ENCODE peak calls at places on chromosomes 16 and 17, in ten cellular contexts. P is SJSA1, J is uterus, H is lower lobe of right lung, Z is colonic mucosa, C is HCT116, A is upper lobe of right lung, F is A549, R is suprapubic skin, O is cardiac muscle cell. B is an unnamed sample. For H3K9me3, the result is how much of the 10 kb centered on the place peaks cover.

GRCh38 chr17:41419712-41420111 is 4.7 kb downstream of the KRT37 start:
- DNase-seq in A (no peak), R (no peak), O (no peak), Z (no peak), P (no peak), J (no peak), H (no peak), F (no peak), C (no peak), B (no peak)

GRCh38 chr17:8376302-8377067 is at the start of gene KRABD2:
- DNase-seq in J (peak), O (peak), R (peak), P (peak), C (peak), Z (peak), F (peak), A (peak), H (peak), B (peak)

GRCh38 chr17:83177611-83178532 is 98.5 kb downstream of the METRNL start:
- DNase-seq in C (no peak), A (no peak), J (peak), O (no peak), H (peak), Z (peak), R (no peak), F (no peak), P (peak), B (no peak)

GRCh38 chr16:88779406-88780099 is 5.5 kb downstream of the PIEZO1 start:
- DNase-seq in A (no peak), C (no peak), P (no peak), Z (no peak), R (no peak), H (no peak), O (peak), J (peak), F (no peak), B (no peak)

GRCh38 chr17:16975744-16976625 is 4.1 kb upstream of the TNFRSF13B start:
- DNase-seq in A (no peak), O (no peak), R (no peak), H (no peak), F (no peak), C (no peak), Z (no peak), J (no peak), P (no peak), B (no peak)

GRCh38 chr17:2924211-2924610 is 128.0 kb downstream of the RAP1GAP2 start:
- DNase-seq in F (no peak), Z (no peak), R (no peak), H (no peak), P (no peak), C (no peak), O (peak), A (no peak), J (no peak), B (no peak)

GRCh38 chr16:1153480-1154160 is 714 bp downstream of the CACNA1H start:
- DNase-seq in O (no peak), C (no peak), R (no peak), A (no peak), P (no peak), Z (no peak), J (no peak), H (no peak), F (no peak), B (no peak)

GRCh38 chr17:78301821-78302213 is 58.1 kb downstream of the SOCS3 start:
- DNase-seq in O (no peak), Z (no peak), A (no peak), H (no peak), C (no peak), P (no peak), R (no peak), F (no peak), J (no peak), B (no peak)

GRCh38 chr17:3740611-3741073 is 16.9 kb downstream of the HASPIN start:
- DNase-seq in F (no peak), H (peak), P (no peak), C (no peak), Z (no peak), R (no peak), J (no peak), A (no peak), O (no peak), B (no peak)

GRCh38 chr16:56409195-56409594 is 16.1 kb downstream of the AMFR start:
- DNase-seq in O (peak), R (no peak), Z (no peak), H (no peak), J (no peak), P (no peak), A (no peak), C (no peak), F (peak), B (no peak)

GRCh38 chr17:8142158-8142886 is 9.9 kb downstream of the PER1 start:
- DNase-seq in F (no peak), P (peak), J (no peak), H (peak), A (no peak), R (peak), O (peak), C (no peak), Z (no peak), B (no peak)

GRCh38 chr17:51166987-51167931 is 1.0 kb downstream of the NME2 start:
- DNase-seq in P (peak), R (peak), F (peak), A (peak), Z (peak), C (no peak), H (no peak), J (peak), O (peak), B (no peak)

GRCh38 chr16:11205754-11206459 is 50.1 kb downstream of the SOCS1 start:
- DNase-seq in P (no peak), O (peak), F (no peak), J (no peak), R (no peak), C (no peak), Z (peak), H (no peak), A (no peak), B (no peak)

GRCh38 chr17:78330570-78331224 is 29.2 kb downstream of the SOCS3 start:
- DNase-seq in R (no peak), O (no peak), J (peak), F (peak), Z (peak), C (peak), H (no peak), P (peak), A (no peak), B (no peak)

GRCh38 chr17:57478433-57478832 is 222.1 kb downstream of the MSI2 start:
- DNase-seq in O (peak), A (no peak), H (no peak), P (no peak), F (no peak), R (no peak), Z (no peak), C (no peak), J (no peak), B (no peak)

GRCh38 chr16:50576403-50577113 is 28.4 kb downstream of the NKD1 start:
- DNase-seq in C (no peak), J (no peak), P (no peak), A (no peak), O (no peak), F (no peak), R (no peak), Z (no peak), H (no peak), B (no peak)

GRCh38 chr17:80855196-80855967 is 136.3 kb upstream of the CHMP6 start:
- DNase-seq in C (no peak), A (no peak), H (no peak), F (no peak), R (no peak), O (no peak), J (no peak), P (no peak), Z (no peak), B (no peak)

GRCh38 chr16:85294810-85295508 is 182.7 kb upstream of the CIBAR2 start:
- DNase-seq in C (no peak), J (no peak), F (no peak), O (no peak), Z (no peak), A (no peak), H (no peak), P (no peak), R (no peak), B (no peak)

GRCh38 chr16:12238598-12238997 is 262.1 kb downstream of the SNX29 start:
- DNase-seq in O (no peak), J (no peak), A (no peak), P (no peak), H (no peak), Z (no peak), F (no peak), C (no peak), R (no peak), B (no peak)

GRCh38 chr17:40431231-40431602 is 12.0 kb upstream of the IGFBP4 start:
- DNase-seq in P (no peak), R (peak), Z (peak), J (no peak), F (no peak), O (no peak), A (peak), H (no peak), C (no peak), B (no peak)

GRCh38 chr17:22490399-22490798 is 798.1 kb downstream of the KCNJ18 start:
- DNase-seq in P (no peak), O (no peak), F (no peak), H (no peak), R (no peak), J (no peak), C (no peak), Z (no peak), A (no peak), B (no peak)

DNA sequence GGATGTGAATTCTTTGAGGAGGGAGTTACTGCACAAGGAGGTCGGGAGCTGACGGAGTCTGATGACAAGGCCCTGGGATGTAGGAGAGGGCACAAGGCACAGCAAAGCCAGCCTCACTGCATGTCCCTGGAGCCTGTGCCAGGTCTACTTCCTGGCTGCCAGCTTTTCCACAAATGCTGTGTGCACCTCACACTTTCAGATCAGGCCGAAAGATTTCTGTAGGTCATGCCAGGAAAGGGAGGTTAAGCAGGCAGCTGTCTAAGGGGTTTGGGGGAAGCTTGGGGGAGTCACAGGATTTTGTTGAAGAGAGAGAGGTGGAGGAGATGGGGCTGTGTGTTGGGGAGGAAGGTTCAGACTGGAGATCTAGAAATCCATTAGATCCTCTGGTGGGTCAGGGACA is 792.5 kb downstream of the KCNJ18 start:
- DNase-seq in A (no peak), O (no peak), J (no peak), R (no peak), Z (no peak), H (no peak), P (no peak), C (no peak), F (no peak), B (no peak)
- H3K9me3 ChIP-seq in A (under half), O (under half), J (under half), R (under half), Z (under half), H (under half), P (under half), C (under half), F (under half), B (under half)

GRCh38 chr17:75353176-75353575 is 52.3 kb downstream of the GRB2 start:
- DNase-seq in R (no peak), J (no peak), F (no peak), P (no peak), H (no peak), O (no peak), Z (no peak), A (no peak), C (no peak), B (no peak)

GRCh38 chr17:75361344-75361743 is 44.1 kb downstream of the GRB2 start:
- DNase-seq in Z (no peak), A (no peak), O (no peak), R (no peak), F (no peak), C (no peak), P (no peak), H (no peak), J (no peak), B (no peak)

GRCh38 chr17:75361996-75362395 is 43.5 kb downstream of the GRB2 start:
- DNase-seq in H (no peak), R (no peak), F (no peak), O (no peak), C (no peak), P (no peak), Z (no peak), J (no peak), A (no peak), B (no peak)

GRCh38 chr17:75352079-75352569 is 53.4 kb downstream of the GRB2 start:
- DNase-seq in H (no peak), O (no peak), Z (no peak), F (peak), J (no peak), P (no peak), R (no peak), A (no peak), C (no peak), B (no peak)

GRCh38 chr17:75356260-75356937 is 49.1 kb downstream of the GRB2 start:
- DNase-seq in Z (no peak), P (no peak), H (no peak), J (no peak), R (no peak), C (no peak), A (no peak), F (no peak), O (peak), B (no peak)
- H3K4me3 ChIP-seq in Z (no peak), P (no peak), H (no peak), J (no peak), R (no peak), C (no peak), A (no peak), F (no peak), O (no peak), B (no peak)

GRCh38 chr17:22310717-22311686 is 618.7 kb downstream of the KCNJ18 start:
- DNase-seq in P (no peak), Z (no peak), F (peak), O (no peak), A (no peak), R (no peak), C (no peak), J (no peak), H (no peak), B (peak)
- H3K9me3 ChIP-seq in P (under half), Z (under half), F (under half), O (under half), A (under half), R (under half), C (under half), J (under half), H (under half), B (under half)

GRCh38 chr16:22195445-22195694 is 10.7 kb upstream of the EEF2K start:
- DNase-seq in F (no peak), A (no peak), C (no peak), R (no peak), Z (no peak), O (no peak), H (no peak), J (no peak), P (no peak), B (no peak)
- H3K4me3 ChIP-seq in F (no peak), A (peak), C (no peak), R (peak), Z (peak), O (no peak), H (peak), J (no peak), P (peak), B (no peak)